ENCODE peak calls at places on chromosomes 2 and 18, in seven cellular contexts. One of them, this sample, is unnamed.
A peak's percentile ranks its signal among the peaks of the same experiment; 100 is the strongest.

GRCh38 chr2:121591199-121591598 is 58.1 kb downstream of the CLASP1 start:
- DNase-seq in GM20000: no peak
- DNase-seq in fibroblast of lung: no peak
- DNase-seq in uterus: no peak
- DNase-seq in GM23248: no peak
- DNase-seq in germinal center: no peak
- DNase-seq in pulmonary artery endothelial cell: no peak
- DNase-seq in this sample: no peak

GRCh38 chr2:24731040-24731439 is 62.2 kb downstream of the PTRHD1 start:
- DNase-seq in fibroblast of lung: no peak
- DNase-seq in uterus: no peak
- DNase-seq in GM23248: no peak
- DNase-seq in GM20000: no peak
- DNase-seq in germinal center: no peak
- DNase-seq in pulmonary artery endothelial cell: no peak
- DNase-seq in this sample: no peak

GRCh38 chr2:216006164-216006663 is 7.1 kb downstream of the MREG start:
- DNase-seq in GM20000: peak; percentile 41
- DNase-seq in fibroblast of lung: peak; percentile 63
- DNase-seq in pulmonary artery endothelial cell: peak; percentile 15
- DNase-seq in germinal center: peak; percentile 25
- DNase-seq in GM23248: peak; percentile 76
- DNase-seq in uterus: peak; percentile 31
- DNase-seq in this sample: no peak

GRCh38 chr2:8634466-8635172 is 47.2 kb upstream of the ID2 start:
- DNase-seq in uterus: no peak
- DNase-seq in pulmonary artery endothelial cell: no peak
- DNase-seq in GM23248: no peak
- DNase-seq in germinal center: no peak
- DNase-seq in fibroblast of lung: no peak
- DNase-seq in GM20000: no peak
- DNase-seq in this sample: no peak

GRCh38 chr18:6428851-6429395 is 14.2 kb upstream of the L3MBTL4 start:
- DNase-seq in GM23248: no peak
- DNase-seq in fibroblast of lung: no peak
- DNase-seq in germinal center: no peak
- DNase-seq in GM20000: no peak
- DNase-seq in pulmonary artery endothelial cell: no peak
- DNase-seq in uterus: no peak
- DNase-seq in this sample: no peak

GRCh38 chr2:237923507-237924163 is 43.2 kb upstream of the UBE2F start:
- DNase-seq in uterus: peak; percentile 83
- DNase-seq in fibroblast of lung: peak; percentile 36
- DNase-seq in germinal center: peak; percentile 92
- DNase-seq in pulmonary artery endothelial cell: no peak
- DNase-seq in GM23248: peak; percentile 83
- DNase-seq in GM20000: peak; percentile 94
- DNase-seq in this sample: peak; percentile 80

GRCh38 chr18:51342815-51343214 is 145.3 kb upstream of the MEX3C start:
- DNase-seq in fibroblast of lung: peak; percentile 65
- DNase-seq in GM23248: peak; percentile 5
- DNase-seq in germinal center: no peak
- DNase-seq in uterus: no peak
- DNase-seq in pulmonary artery endothelial cell: no peak
- DNase-seq in GM20000: no peak
- DNase-seq in this sample: no peak

GRCh38 chr2:109402980-109403840 is 210.6 kb downstream of the SEPTIN10 start:
- DNase-seq in uterus: no peak
- DNase-seq in GM20000: no peak
- DNase-seq in germinal center: no peak
- DNase-seq in fibroblast of lung: no peak
- DNase-seq in GM23248: no peak
- DNase-seq in pulmonary artery endothelial cell: no peak
- DNase-seq in this sample: no peak

GRCh38 chr18:3463052-3463451 is 13.1 kb downstream of the TGIF1 start:
- DNase-seq in germinal center: no peak
- DNase-seq in pulmonary artery endothelial cell: no peak
- DNase-seq in GM23248: peak; percentile 79
- DNase-seq in uterus: no peak
- DNase-seq in GM20000: no peak
- DNase-seq in fibroblast of lung: peak; percentile 62
- DNase-seq in this sample: no peak

GRCh38 chr18:59814872-59815271 is 84.9 kb upstream of the PMAIP1 start:
- DNase-seq in pulmonary artery endothelial cell: no peak
- DNase-seq in germinal center: no peak
- DNase-seq in GM23248: peak; percentile 91
- DNase-seq in uterus: no peak
- DNase-seq in fibroblast of lung: peak; percentile 90
- DNase-seq in GM20000: no peak
- DNase-seq in this sample: no peak

GRCh38 chr2:144215701-144216675 is 303.9 kb downstream of the ZEB2 start:
- DNase-seq in GM23248: no peak
- DNase-seq in pulmonary artery endothelial cell: no peak
- DNase-seq in uterus: no peak
- DNase-seq in fibroblast of lung: no peak
- DNase-seq in GM20000: peak; percentile 31
- DNase-seq in germinal center: no peak
- DNase-seq in this sample: no peak

GRCh38 chr18:68147728-68148127 is 567.2 kb downstream of the TMX3 start:
- DNase-seq in GM20000: no peak
- DNase-seq in uterus: no peak
- DNase-seq in fibroblast of lung: peak; percentile 13
- DNase-seq in germinal center: no peak
- DNase-seq in GM23248: peak; percentile 7
- DNase-seq in pulmonary artery endothelial cell: no peak
- DNase-seq in this sample: peak; percentile 39

GRCh38 chr2:168208652-168209051 is 38.7 kb downstream of the STK39 start:
- DNase-seq in germinal center: no peak
- DNase-seq in fibroblast of lung: no peak
- DNase-seq in pulmonary artery endothelial cell: no peak
- DNase-seq in GM23248: no peak
- DNase-seq in GM20000: no peak
- DNase-seq in uterus: no peak
- DNase-seq in this sample: no peak

GRCh38 chr2:46387886-46388515 is 90.8 kb downstream of the EPAS1 start:
- DNase-seq in uterus: no peak
- DNase-seq in GM23248: no peak
- DNase-seq in pulmonary artery endothelial cell: no peak
- DNase-seq in germinal center: no peak
- DNase-seq in fibroblast of lung: no peak
- DNase-seq in GM20000: no peak
- DNase-seq in this sample: no peak

GRCh38 chr2:6496376-6496775 is 369.3 kb downstream of the CMPK2 start:
- DNase-seq in GM23248: no peak
- DNase-seq in germinal center: no peak
- DNase-seq in uterus: no peak
- DNase-seq in pulmonary artery endothelial cell: no peak
- DNase-seq in GM20000: no peak
- DNase-seq in fibroblast of lung: no peak
- DNase-seq in this sample: no peak

GRCh38 chr2:121386707-121387106 is 101.7 kb upstream of the TFCP2L1 start:
- DNase-seq in pulmonary artery endothelial cell: no peak
- DNase-seq in germinal center: no peak
- DNase-seq in fibroblast of lung: peak; percentile 79
- DNase-seq in GM20000: no peak
- DNase-seq in uterus: no peak
- DNase-seq in GM23248: peak; percentile 55
- DNase-seq in this sample: no peak

GRCh38 chr2:119809329-119810038 is 49.8 kb downstream of the PTPN4 start:
- DNase-seq in GM23248: peak; percentile 95
- DNase-seq in fibroblast of lung: peak; percentile 83
- DNase-seq in pulmonary artery endothelial cell: peak; percentile 77
- DNase-seq in GM20000: no peak
- DNase-seq in germinal center: no peak
- DNase-seq in uterus: no peak
- DNase-seq in this sample: no peak

GRCh38 chr2:21501344-21502027 is 377.7 kb downstream of the TDRD15 start:
- DNase-seq in pulmonary artery endothelial cell: no peak
- DNase-seq in GM23248: no peak
- DNase-seq in uterus: no peak
- DNase-seq in fibroblast of lung: no peak
- DNase-seq in GM20000: no peak
- DNase-seq in germinal center: no peak
- DNase-seq in this sample: no peak

GRCh38 chr2:27211241-27211942 is 449 bp upstream of the ATRAID start:
- DNase-seq in GM20000: peak; percentile 42
- DNase-seq in uterus: no peak
- DNase-seq in pulmonary artery endothelial cell: no peak
- DNase-seq in GM23248: peak; percentile 59
- DNase-seq in fibroblast of lung: no peak
- DNase-seq in germinal center: peak; percentile 23
- DNase-seq in this sample: peak; percentile 11

GRCh38 chr2:16215892-16216554 is 275.7 kb downstream of the MYCN start:
- DNase-seq in pulmonary artery endothelial cell: no peak
- DNase-seq in GM20000: no peak
- DNase-seq in GM23248: no peak
- DNase-seq in fibroblast of lung: no peak
- DNase-seq in germinal center: no peak
- DNase-seq in uterus: no peak
- DNase-seq in this sample: no peak

GRCh38 chr18:48358868-48359267 is 50.3 kb downstream of the ZBTB7C start:
- DNase-seq in GM20000: no peak
- DNase-seq in uterus: no peak
- DNase-seq in germinal center: no peak
- DNase-seq in GM23248: no peak
- DNase-seq in fibroblast of lung: no peak
- DNase-seq in pulmonary artery endothelial cell: no peak
- DNase-seq in this sample: no peak

GRCh38 chr2:949894-950626 is 589 bp upstream of the SNTG2 start:
- DNase-seq in pulmonary artery endothelial cell: no peak
- DNase-seq in germinal center: peak; percentile 4
- DNase-seq in uterus: no peak
- DNase-seq in fibroblast of lung: no peak
- DNase-seq in GM20000: peak; percentile 35
- DNase-seq in GM23248: peak; percentile 10
- DNase-seq in this sample: no peak

GRCh38 chr2:71609958-71610357 is 156.6 kb downstream of the DYSF start:
- DNase-seq in GM20000: no peak
- DNase-seq in uterus: no peak
- DNase-seq in pulmonary artery endothelial cell: no peak
- DNase-seq in fibroblast of lung: peak; percentile 32
- DNase-seq in GM23248: peak; percentile 63
- DNase-seq in germinal center: no peak
- DNase-seq in this sample: no peak

GRCh38 chr2:184562532-184562931 is 35.8 kb upstream of the ZNF804A start:
- DNase-seq in germinal center: no peak
- DNase-seq in GM20000: no peak
- DNase-seq in pulmonary artery endothelial cell: no peak
- DNase-seq in GM23248: peak; percentile 52
- DNase-seq in uterus: no peak
- DNase-seq in fibroblast of lung: peak; percentile 54
- DNase-seq in this sample: no peak

This sample was measured in RPMI8226.